ENCODE peak calls at places on chromosomes 1 and 21, in five cellular contexts. G is adrenal gland, C is stomach, W is colonic mucosa, U is upper lobe of right lung. I is an unnamed sample.

GRCh38 chr1:111639602-111640198 is 20.1 kb downstream of the RAP1A start:
- DNase-seq in G (no peak), C (no peak), W (no peak), U (no peak), I (no peak)

GRCh38 chr1:50423670-50424000 is 392 bp upstream of the DMRTA2 start:
- DNase-seq in G (no peak), C (no peak), W (no peak), U (no peak), I (peak; percentile 29)

GRCh38 chr1:86154581-86155060 is 2.0 kb downstream of the COL24A1 start:
- DNase-seq in G (no peak), C (no peak), W (no peak), U (no peak), I (no peak)

GRCh38 chr1:2972879-2973575 is 48.2 kb upstream of the ACTRT2 start:
- DNase-seq in G (peak; percentile 6), C (peak; percentile 26), W (no peak), U (peak; percentile 40), I (no peak)

GRCh38 chr1:9371391-9371935 is 78.8 kb downstream of the SPSB1 start:
- DNase-seq in G (peak; percentile 54), C (peak; percentile 38), W (peak; percentile 33), U (no peak), I (no peak)

GRCh38 chr1:27634166-27634981 is 611 bp downstream of the FGR start:
- DNase-seq in G (no peak), C (peak; percentile 49), W (no peak), U (peak; percentile 83), I (no peak)

GRCh38 chr1:213983589-213984386 is 4.0 kb upstream of the PROX1 start:
- DNase-seq in G (no peak), C (no peak), W (no peak), U (no peak), I (no peak)

GRCh38 chr1:181189691-181190361 is 101.3 kb downstream of the IER5 start:
- DNase-seq in G (peak; percentile 59), C (peak; percentile 82), W (peak; percentile 47), U (peak; percentile 81), I (peak; percentile 22)

GRCh38 chr1:203706444-203706843 is 58.5 kb upstream of the LAX1 start:
- DNase-seq in G (no peak), C (no peak), W (no peak), U (no peak), I (peak; percentile 97)

GRCh38 chr1:173095632-173096031 is 44.9 kb upstream of the TNFSF18 start:
- DNase-seq in G (no peak), C (no peak), W (no peak), U (no peak), I (peak; percentile 80)

GRCh38 chr1:45359882-45360513 is 19.8 kb upstream of the MUTYH start:
- DNase-seq in G (peak; percentile 76), C (peak; percentile 69), W (peak; percentile 78), U (no peak), I (peak; percentile 63)

GRCh38 chr1:164774819-164775654 is 216.1 kb downstream of the PBX1 start:
- DNase-seq in G (no peak), C (no peak), W (peak; percentile 60), U (no peak), I (no peak)

GRCh38 chr1:43536196-43536863 is 5.6 kb downstream of the PTPRF start:
- DNase-seq in G (no peak), C (peak; percentile 89), W (peak; percentile 69), U (peak; percentile 66), I (peak; percentile 55)

GRCh38 chr1:208107817-208108608 is 136.2 kb downstream of the PLXNA2 start:
- DNase-seq in G (peak; percentile 27), C (no peak), W (no peak), U (no peak), I (peak; percentile 89)

GRCh38 chr1:221100196-221100950 is 221.1 kb downstream of the HLX start:
- DNase-seq in G (no peak), C (no peak), W (no peak), U (no peak), I (no peak)

GRCh38 chr21:30340714-30341573 is 3.5 kb upstream of the KRTAP27-1 start:
- DNase-seq in G (peak; percentile 48), C (peak; percentile 56), W (peak; percentile 51), U (no peak), I (peak; percentile 56)

GRCh38 chr1:153539395-153540093 is 1.2 kb downstream of the S100A5 start:
- DNase-seq in G (no peak), C (no peak), W (no peak), U (peak; percentile 33), I (no peak)

GRCh38 chr1:175802407-175803123 is 59.2 kb upstream of the TNR start:
- DNase-seq in G (no peak), C (no peak), W (no peak), U (no peak), I (no peak)

GRCh38 chr1:42937836-42938595 is 20.7 kb downstream of the SLC2A1 start:
- DNase-seq in G (no peak), C (no peak), W (peak; percentile 61), U (peak; percentile 52), I (peak; percentile 76)

GRCh38 chr1:99548924-99549605 is 96.8 kb upstream of the PALMD start:
- DNase-seq in G (peak; percentile 40), C (peak; percentile 36), W (no peak), U (no peak), I (no peak)

GRCh38 chr21:36591326-36591970 is 107.5 kb upstream of the SIM2 start:
- DNase-seq in G (no peak), C (no peak), W (no peak), U (no peak), I (no peak)

DNA sequence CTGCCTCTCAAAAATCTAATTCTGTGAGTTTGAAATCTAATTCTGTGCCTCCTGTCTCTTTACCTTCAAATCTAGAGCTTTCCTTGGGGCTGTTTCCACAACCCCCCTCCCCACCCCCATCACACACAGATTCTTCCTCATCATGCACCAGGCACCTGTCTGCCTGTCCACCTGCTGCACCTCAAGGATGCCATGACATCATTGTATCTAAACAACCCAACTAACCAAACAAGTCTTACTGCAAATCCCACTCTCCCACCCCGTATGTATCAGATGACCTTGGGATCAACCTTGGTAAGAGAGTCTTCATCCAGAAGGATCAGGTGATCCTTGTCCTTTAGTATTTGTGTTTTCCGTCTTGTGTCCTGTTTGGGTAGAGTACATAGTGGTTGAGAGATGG is 102.7 kb upstream of the SIM2 start:
- DNase-seq in G (no peak), C (no peak), W (no peak), U (no peak), I (no peak)
- H3K36me3 ChIP-seq in G (no peaks in the 10 kb centered on the region), C (no peaks in the 10 kb centered on the region), W (no peaks in the 10 kb centered on the region), U (no peaks in the 10 kb centered on the region), I (no peaks in the 10 kb centered on the region)

GRCh38 chr21:45880097-45881068 is 101.2 kb upstream of the COL6A1 start:
- DNase-seq in G (peak; percentile 45), C (peak; percentile 65), W (peak; percentile 68), U (peak; percentile 75), I (peak; percentile 44)
- TF ChIP-seq CTCF in G (peak; percentile 45), C (peak; percentile 5), W (peak; percentile 66), U (peak; percentile 69), I (peak; percentile 74)

GRCh38 chr1:10806966-10807365 is 10.5 kb upstream of the CASZ1 start:
- DNase-seq in G (no peak), C (no peak), W (no peak), U (no peak), I (no peak)
- H3K27me3 ChIP-seq in G (peaks cover 8% of the 10 kb centered on the region), C (peaks cover 25% of the 10 kb centered on the region), W (no peaks in the 10 kb centered on the region), U (no peaks in the 10 kb centered on the region), I (no peaks in the 10 kb centered on the region)

DNA sequence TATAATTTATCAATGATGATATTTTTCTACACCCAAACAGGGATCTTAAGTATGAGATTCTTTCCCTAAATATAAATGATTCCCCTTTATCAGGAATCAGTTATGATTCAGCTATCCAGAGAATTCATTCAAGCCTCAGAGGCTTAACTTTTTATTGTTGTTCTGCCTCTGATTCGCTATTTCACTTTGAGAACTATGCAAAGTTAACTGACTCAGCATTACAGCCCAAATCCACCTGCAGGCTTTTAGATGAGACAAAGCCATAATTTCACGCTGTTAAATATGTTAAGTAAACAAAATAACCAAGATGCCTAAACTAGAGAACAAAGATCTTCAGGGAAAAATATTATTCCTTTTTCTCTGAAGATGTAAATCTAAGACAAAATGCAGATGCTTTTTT is 8.5 kb downstream of the SCYL3 start:
- DNase-seq in G (no peak), C (no peak), W (no peak), U (no peak), I (peak; percentile 22)
- H3K36me3 ChIP-seq in G (peaks cover 26% of the 10 kb centered on the region), C (peaks cover 68% of the 10 kb centered on the region), W (peaks cover 6% of the 10 kb centered on the region), U (peaks cover 49% of the 10 kb centered on the region), I (peaks cover 5% of the 10 kb centered on the region)